ENCODE peak calls at places on chromosome 1, in nine cellular contexts. One of them, this sample, is unnamed.
A peak's percentile ranks its signal among the peaks of the same experiment; 100 is the strongest.

GRCh38 chr1:156359973-156360372 is 9.0 kb upstream of the RHBG start:
- DNase-seq in PC-3: peak; percentile 51
- DNase-seq in BJ: no peak
- DNase-seq in epithelial cell of esophagus: peak; percentile 43
- DNase-seq in heart left ventricle: no peak
- DNase-seq in CD8-positive, alpha-beta T cell: no peak
- DNase-seq in right atrium auricular region: no peak
- DNase-seq in kidney: no peak
- DNase-seq in transverse colon: no peak
- DNase-seq in this sample: no peak

GRCh38 chr1:15343729-15344128 is 66.0 kb upstream of the EFHD2 start:
- DNase-seq in CD8-positive, alpha-beta T cell: no peak
- DNase-seq in kidney: peak; percentile 76
- DNase-seq in epithelial cell of esophagus: no peak
- DNase-seq in BJ: no peak
- DNase-seq in transverse colon: no peak
- DNase-seq in PC-3: no peak
- DNase-seq in right atrium auricular region: no peak
- DNase-seq in heart left ventricle: peak; percentile 77
- DNase-seq in this sample: no peak

GRCh38 chr1:66598670-66599069 is 64.7 kb downstream of the SGIP1 start:
- DNase-seq in epithelial cell of esophagus: peak; percentile 56
- DNase-seq in transverse colon: no peak
- DNase-seq in CD8-positive, alpha-beta T cell: no peak
- DNase-seq in kidney: no peak
- DNase-seq in PC-3: peak; percentile 47
- DNase-seq in heart left ventricle: no peak
- DNase-seq in right atrium auricular region: no peak
- DNase-seq in BJ: peak; percentile 41
- DNase-seq in this sample: no peak

GRCh38 chr1:62356257-62356835 is 37.1 kb upstream of the KANK4 start:
- DNase-seq in PC-3: peak; percentile 90
- DNase-seq in CD8-positive, alpha-beta T cell: no peak
- DNase-seq in right atrium auricular region: no peak
- DNase-seq in heart left ventricle: no peak
- DNase-seq in transverse colon: no peak
- DNase-seq in BJ: peak; percentile 33
- DNase-seq in kidney: no peak
- DNase-seq in epithelial cell of esophagus: peak; percentile 95
- DNase-seq in this sample: no peak

GRCh38 chr1:67803380-67804279 is 29.6 kb downstream of the GNG12 start:
- DNase-seq in PC-3: no peak
- DNase-seq in transverse colon: no peak
- DNase-seq in right atrium auricular region: no peak
- DNase-seq in epithelial cell of esophagus: peak; percentile 89
- DNase-seq in kidney: no peak
- DNase-seq in CD8-positive, alpha-beta T cell: no peak
- DNase-seq in heart left ventricle: no peak
- DNase-seq in BJ: no peak
- DNase-seq in this sample: no peak

GRCh38 chr1:208203127-208203847 is 40.9 kb downstream of the PLXNA2 start:
- DNase-seq in heart left ventricle: peak; percentile 65
- DNase-seq in transverse colon: peak; percentile 79
- DNase-seq in CD8-positive, alpha-beta T cell: no peak
- DNase-seq in BJ: no peak
- DNase-seq in right atrium auricular region: no peak
- DNase-seq in kidney: no peak
- DNase-seq in PC-3: peak; percentile 98
- DNase-seq in epithelial cell of esophagus: peak; percentile 83
- DNase-seq in this sample: no peak

GRCh38 chr1:80632284-80632683 is 1168.5 kb upstream of the ADGRL2 start:
- DNase-seq in heart left ventricle: no peak
- DNase-seq in right atrium auricular region: no peak
- DNase-seq in CD8-positive, alpha-beta T cell: no peak
- DNase-seq in BJ: no peak
- DNase-seq in transverse colon: no peak
- DNase-seq in epithelial cell of esophagus: no peak
- DNase-seq in PC-3: no peak
- DNase-seq in kidney: no peak
- DNase-seq in this sample: no peak

GRCh38 chr1:200306954-200307754 is 102.7 kb downstream of the ZNF281 start:
- DNase-seq in epithelial cell of esophagus: peak; percentile 59
- DNase-seq in transverse colon: no peak
- DNase-seq in CD8-positive, alpha-beta T cell: no peak
- DNase-seq in heart left ventricle: no peak
- DNase-seq in kidney: no peak
- DNase-seq in right atrium auricular region: no peak
- DNase-seq in BJ: no peak
- DNase-seq in PC-3: peak; percentile 81
- DNase-seq in this sample: no peak

GRCh38 chr1:164625004-164625617 is 66.1 kb downstream of the PBX1 start:
- DNase-seq in CD8-positive, alpha-beta T cell: no peak
- DNase-seq in heart left ventricle: no peak
- DNase-seq in transverse colon: no peak
- DNase-seq in BJ: no peak
- DNase-seq in epithelial cell of esophagus: no peak
- DNase-seq in kidney: no peak
- DNase-seq in right atrium auricular region: no peak
- DNase-seq in PC-3: peak; percentile 54
- DNase-seq in this sample: no peak

GRCh38 chr1:162305969-162306368 is 70.7 kb downstream of the SPATA46 start:
- DNase-seq in BJ: no peak
- DNase-seq in PC-3: peak; percentile 70
- DNase-seq in right atrium auricular region: no peak
- DNase-seq in CD8-positive, alpha-beta T cell: no peak
- DNase-seq in transverse colon: no peak
- DNase-seq in heart left ventricle: no peak
- DNase-seq in epithelial cell of esophagus: peak; percentile 52
- DNase-seq in kidney: no peak
- DNase-seq in this sample: no peak

GRCh38 chr1:94396356-94396755 is 21.8 kb upstream of the ABCD3 start:
- DNase-seq in heart left ventricle: no peak
- DNase-seq in CD8-positive, alpha-beta T cell: no peak
- DNase-seq in PC-3: no peak
- DNase-seq in transverse colon: no peak
- DNase-seq in BJ: no peak
- DNase-seq in kidney: no peak
- DNase-seq in right atrium auricular region: no peak
- DNase-seq in epithelial cell of esophagus: no peak
- DNase-seq in this sample: no peak

GRCh38 chr1:215022723-215023122 is 59.8 kb upstream of the KCNK2 start:
- DNase-seq in transverse colon: no peak
- DNase-seq in kidney: no peak
- DNase-seq in right atrium auricular region: no peak
- DNase-seq in BJ: peak; percentile 75
- DNase-seq in epithelial cell of esophagus: no peak
- DNase-seq in heart left ventricle: no peak
- DNase-seq in CD8-positive, alpha-beta T cell: no peak
- DNase-seq in PC-3: no peak
- DNase-seq in this sample: no peak

GRCh38 chr1:17369466-17369865 is 2.5 kb upstream of the PADI6 start:
- DNase-seq in PC-3: peak; percentile 91
- DNase-seq in right atrium auricular region: no peak
- DNase-seq in kidney: no peak
- DNase-seq in BJ: no peak
- DNase-seq in CD8-positive, alpha-beta T cell: no peak
- DNase-seq in heart left ventricle: no peak
- DNase-seq in epithelial cell of esophagus: peak; percentile 95
- DNase-seq in transverse colon: no peak
- DNase-seq in this sample: no peak

GRCh38 chr1:30525980-30526651 is 197.3 kb downstream of the MATN1 start:
- DNase-seq in PC-3: peak; percentile 67
- DNase-seq in transverse colon: no peak
- DNase-seq in heart left ventricle: peak; percentile 28
- DNase-seq in kidney: peak; percentile 85
- DNase-seq in BJ: peak; percentile 56
- DNase-seq in CD8-positive, alpha-beta T cell: no peak
- DNase-seq in right atrium auricular region: peak; percentile 71
- DNase-seq in epithelial cell of esophagus: peak; percentile 46
- DNase-seq in this sample: peak; percentile 37

GRCh38 chr1:228337711-228338520 is 68.7 kb downstream of the TRIM11 start:
- DNase-seq in right atrium auricular region: no peak
- DNase-seq in heart left ventricle: peak; percentile 16
- DNase-seq in BJ: no peak
- DNase-seq in CD8-positive, alpha-beta T cell: no peak
- DNase-seq in transverse colon: peak; percentile 3
- DNase-seq in kidney: peak; percentile 59
- DNase-seq in epithelial cell of esophagus: no peak
- DNase-seq in PC-3: no peak
- DNase-seq in this sample: no peak

GRCh38 chr1:232012773-232013386 is 386.3 kb downstream of the DISC1 start:
- DNase-seq in kidney: no peak
- DNase-seq in heart left ventricle: peak; percentile 70
- DNase-seq in CD8-positive, alpha-beta T cell: no peak
- DNase-seq in epithelial cell of esophagus: peak; percentile 65
- DNase-seq in right atrium auricular region: peak; percentile 78
- DNase-seq in BJ: no peak
- DNase-seq in PC-3: no peak
- DNase-seq in transverse colon: peak; percentile 69
- DNase-seq in this sample: no peak

GRCh38 chr1:161054805-161055204 is 9.0 kb upstream of the USF1 start:
- DNase-seq in right atrium auricular region: no peak
- DNase-seq in kidney: peak; percentile 26
- DNase-seq in heart left ventricle: no peak
- DNase-seq in BJ: no peak
- DNase-seq in PC-3: no peak
- DNase-seq in epithelial cell of esophagus: no peak
- DNase-seq in transverse colon: no peak
- DNase-seq in CD8-positive, alpha-beta T cell: no peak
- DNase-seq in this sample: no peak
- TF ChIP-seq CTCF in right atrium auricular region: no peak
- TF ChIP-seq CTCF in kidney: no peak
- TF ChIP-seq CTCF in heart left ventricle: no peak
- TF ChIP-seq CTCF in BJ: no peak
- TF ChIP-seq CTCF in PC-3: peak; percentile 39
- TF ChIP-seq CTCF in epithelial cell of esophagus: peak; percentile 23
- TF ChIP-seq CTCF in transverse colon: no peak
- TF ChIP-seq CTCF in CD8-positive, alpha-beta T cell: no peak
- TF ChIP-seq CTCF in this sample: peak; percentile 14

GRCh38 chr1:154778280-154778679 is 91.8 kb downstream of the KCNN3 start:
- DNase-seq in BJ: no peak
- DNase-seq in PC-3: no peak
- DNase-seq in kidney: no peak
- DNase-seq in epithelial cell of esophagus: no peak
- DNase-seq in right atrium auricular region: no peak
- DNase-seq in heart left ventricle: no peak
- DNase-seq in CD8-positive, alpha-beta T cell: no peak
- DNase-seq in transverse colon: no peak
- DNase-seq in this sample: no peak
- TF ChIP-seq CTCF in BJ: no peak
- TF ChIP-seq CTCF in PC-3: no peak
- TF ChIP-seq CTCF in kidney: no peak
- TF ChIP-seq CTCF in epithelial cell of esophagus: no peak
- TF ChIP-seq CTCF in right atrium auricular region: no peak
- TF ChIP-seq CTCF in heart left ventricle: no peak
- TF ChIP-seq CTCF in CD8-positive, alpha-beta T cell: no peak
- TF ChIP-seq CTCF in transverse colon: no peak
- TF ChIP-seq CTCF in this sample: no peak

DNA sequence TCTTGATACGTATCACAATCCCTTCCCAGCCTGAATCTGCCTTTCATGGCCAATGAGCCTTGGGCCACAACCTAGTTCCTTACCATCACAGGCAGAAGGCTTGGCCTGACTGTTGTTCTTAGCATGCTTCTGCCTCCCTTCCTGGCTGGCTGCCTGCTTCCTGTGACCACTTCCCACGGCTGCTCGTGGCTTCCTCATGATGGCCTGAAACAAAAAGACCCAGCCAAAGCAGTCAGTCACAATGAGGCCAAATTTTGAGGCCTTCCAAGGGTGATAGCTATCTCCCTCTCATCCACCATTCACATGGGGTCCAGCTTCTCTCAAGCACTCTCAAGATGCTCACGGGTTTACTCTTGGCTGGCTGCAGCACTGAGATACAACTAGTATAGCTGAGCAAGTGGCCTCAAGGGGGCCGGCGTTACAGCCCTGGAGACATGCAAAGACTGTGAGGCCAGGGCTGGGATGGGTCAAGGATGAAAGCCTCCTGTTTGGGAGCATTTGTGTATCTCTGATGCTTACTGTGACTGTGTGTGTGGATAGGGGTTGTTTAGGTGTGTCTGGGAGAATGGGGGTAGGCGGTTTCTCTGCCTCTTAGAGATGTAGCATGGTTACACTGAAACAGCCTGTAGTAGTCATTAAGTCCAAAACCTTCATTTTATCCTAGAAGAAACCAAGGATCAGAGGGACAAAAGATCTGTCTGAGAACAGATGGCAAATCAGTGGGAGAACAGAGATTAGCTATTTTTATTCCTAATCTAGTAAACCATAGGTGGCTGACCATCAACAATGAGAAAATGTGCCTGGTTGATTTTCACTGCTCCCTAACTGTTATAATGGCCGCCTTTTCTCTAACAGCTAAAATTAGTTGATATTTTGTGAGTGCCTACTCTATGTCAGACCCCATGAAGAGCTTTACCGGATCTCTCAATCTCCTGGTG is 5.4 kb upstream of the TOE1 start:
- DNase-seq in kidney: no peak
- DNase-seq in PC-3: peak; percentile 39
- DNase-seq in right atrium auricular region: no peak
- DNase-seq in heart left ventricle: peak; percentile 57
- DNase-seq in CD8-positive, alpha-beta T cell: no peak
- DNase-seq in epithelial cell of esophagus: no peak
- DNase-seq in BJ: no peak
- DNase-seq in transverse colon: no peak
- DNase-seq in this sample: no peak
- TF ChIP-seq CTCF in kidney: no peak
- TF ChIP-seq CTCF in PC-3: no peak
- TF ChIP-seq CTCF in right atrium auricular region: no peak
- TF ChIP-seq CTCF in heart left ventricle: no peak
- TF ChIP-seq CTCF in CD8-positive, alpha-beta T cell: no peak
- TF ChIP-seq CTCF in epithelial cell of esophagus: no peak
- TF ChIP-seq CTCF in BJ: no peak
- TF ChIP-seq CTCF in transverse colon: no peak
- TF ChIP-seq CTCF in this sample: no peak

GRCh38 chr1:173478099-173478555 is 992 bp downstream of the PRDX6 start:
- DNase-seq in kidney: peak; percentile 74
- DNase-seq in PC-3: peak; percentile 90
- DNase-seq in right atrium auricular region: peak; percentile 84
- DNase-seq in BJ: no peak
- DNase-seq in CD8-positive, alpha-beta T cell: no peak
- DNase-seq in heart left ventricle: peak; percentile 60
- DNase-seq in transverse colon: peak; percentile 47
- DNase-seq in epithelial cell of esophagus: peak; percentile 81
- DNase-seq in this sample: no peak

GRCh38 chr1:173475564-173476196 is 1.5 kb upstream of the PRDX6 start:
- DNase-seq in right atrium auricular region: no peak
- DNase-seq in transverse colon: peak; percentile 14
- DNase-seq in kidney: no peak
- DNase-seq in BJ: no peak
- DNase-seq in heart left ventricle: no peak
- DNase-seq in epithelial cell of esophagus: peak; percentile 88
- DNase-seq in PC-3: peak; percentile 85
- DNase-seq in CD8-positive, alpha-beta T cell: no peak
- DNase-seq in this sample: no peak

GRCh38 chr1:173476197-173476663 is 905 bp upstream of the PRDX6 start:
- DNase-seq in kidney: no peak
- DNase-seq in right atrium auricular region: no peak
- DNase-seq in transverse colon: no peak
- DNase-seq in heart left ventricle: no peak
- DNase-seq in epithelial cell of esophagus: no peak
- DNase-seq in CD8-positive, alpha-beta T cell: no peak
- DNase-seq in PC-3: peak; percentile 40
- DNase-seq in BJ: no peak
- DNase-seq in this sample: no peak

GRCh38 chr1:173477286-173478098 is at the start of gene PRDX6:
- DNase-seq in heart left ventricle: peak; percentile 63
- DNase-seq in epithelial cell of esophagus: peak; percentile 84
- DNase-seq in transverse colon: peak; percentile 59
- DNase-seq in kidney: peak; percentile 97
- DNase-seq in BJ: no peak
- DNase-seq in PC-3: peak; percentile 78
- DNase-seq in right atrium auricular region: peak; percentile 87
- DNase-seq in CD8-positive, alpha-beta T cell: peak; percentile 75
- DNase-seq in this sample: peak; percentile 82

GRCh38 chr1:173476664-173477285 is 360 bp upstream of the PRDX6 start:
- DNase-seq in epithelial cell of esophagus: peak; percentile 85
- DNase-seq in BJ: no peak
- DNase-seq in heart left ventricle: peak; percentile 93
- DNase-seq in right atrium auricular region: peak; percentile 94
- DNase-seq in kidney: peak; percentile 98
- DNase-seq in PC-3: peak; percentile 100
- DNase-seq in transverse colon: peak; percentile 94
- DNase-seq in CD8-positive, alpha-beta T cell: peak; percentile 51
- DNase-seq in this sample: peak; percentile 72
- TF ChIP-seq CTCF in epithelial cell of esophagus: no peak
- TF ChIP-seq CTCF in BJ: no peak
- TF ChIP-seq CTCF in heart left ventricle: no peak
- TF ChIP-seq CTCF in right atrium auricular region: no peak
- TF ChIP-seq CTCF in kidney: no peak
- TF ChIP-seq CTCF in PC-3: no peak
- TF ChIP-seq CTCF in transverse colon: no peak
- TF ChIP-seq CTCF in CD8-positive, alpha-beta T cell: no peak
- TF ChIP-seq CTCF in this sample: no peak

This sample was measured in mesothelial cell of epicardium.